ENCODE peak calls at places on chromosomes 13 and 19, in eight cellular contexts. Y is HCT116, B is OCI-LY7, G is GM23338, C is hepatocyte, X is PC-3, J is SK-N-SH, O is GM23248. E is an unnamed sample.
A peak's percentile ranks its signal among the peaks of the same experiment; 100 is the strongest.

GRCh38 chr13:48251616-48252081 is 18.6 kb downstream of the ITM2B start:
- DNase-seq in Y (no peak), B (no peak), G (no peak), C (no peak), X (no peak), J (no peak), O (peak; percentile 76), E (no peak)

GRCh38 chr13:28497143-28497876 is 2.4 kb upstream of the FLT1 start:
- DNase-seq in Y (no peak), B (no peak), G (no peak), C (no peak), X (no peak), J (no peak), O (no peak), E (no peak)

GRCh38 chr19:32896516-32897214 is 27.1 kb upstream of the SLC7A9 start:
- DNase-seq in Y (no peak), B (no peak), G (no peak), C (no peak), X (no peak), J (no peak), O (no peak), E (no peak)

GRCh38 chr13:23146811-23147245 is 34.0 kb upstream of the SGCG start:
- DNase-seq in Y (no peak), B (no peak), G (no peak), C (no peak), X (no peak), J (no peak), O (peak; percentile 15), E (no peak)

GRCh38 chr19:4119763-4120162 is 4.2 kb downstream of the MAP2K2 start:
- DNase-seq in Y (no peak), B (no peak), G (no peak), C (no peak), X (no peak), J (peak; percentile 5), O (no peak), E (no peak)

GRCh38 chr13:72458701-72459100 is 268.7 kb downstream of the MZT1 start:
- DNase-seq in Y (no peak), B (no peak), G (peak; percentile 25), C (no peak), X (peak; percentile 27), J (no peak), O (no peak), E (peak; percentile 38)

GRCh38 chr19:49861541-49862410 is 5.6 kb downstream of the PNKP start:
- DNase-seq in Y (no peak), B (no peak), G (no peak), C (no peak), X (no peak), J (no peak), O (no peak), E (no peak)

GRCh38 chr13:97978661-97979450 is 25.4 kb downstream of the IPO5 start:
- DNase-seq in Y (no peak), B (no peak), G (peak; percentile 66), C (no peak), X (peak; percentile 44), J (no peak), O (peak; percentile 64), E (peak; percentile 85)

GRCh38 chr19:27865927-27866777 is 1346.8 kb downstream of the UQCRFS1 start:
- DNase-seq in Y (no peak), B (no peak), G (no peak), C (no peak), X (no peak), J (no peak), O (no peak), E (no peak)

GRCh38 chr19:32066056-32066455 is 279.4 kb upstream of the ZNF507 start:
- DNase-seq in Y (no peak), B (no peak), G (no peak), C (no peak), X (no peak), J (no peak), O (no peak), E (no peak)

GRCh38 chr19:8302357-8302691 is 5.8 kb downstream of the CD320 start:
- DNase-seq in Y (no peak), B (no peak), G (no peak), C (no peak), X (no peak), J (no peak), O (no peak), E (no peak)

GRCh38 chr13:40692946-40693345 is 26.5 kb upstream of the FOXO1 start:
- DNase-seq in Y (no peak), B (no peak), G (no peak), C (no peak), X (peak; percentile 18), J (no peak), O (no peak), E (no peak)

GRCh38 chr19:38061294-38061693 is 154.3 kb downstream of the SIPA1L3 start:
- DNase-seq in Y (no peak), B (no peak), G (no peak), C (no peak), X (peak; percentile 71), J (no peak), O (peak; percentile 82), E (no peak)

GRCh38 chr13:59734393-59734792 is 429.3 kb downstream of the DIAPH3 start:
- DNase-seq in Y (no peak), B (peak; percentile 24), G (no peak), C (no peak), X (no peak), J (no peak), O (no peak), E (peak; percentile 44)

GRCh38 chr19:57850553-57851017 is 926 bp downstream of the ZNF587 start:
- DNase-seq in Y (no peak), B (peak; percentile 20), G (peak; percentile 86), C (peak; percentile 85), X (peak; percentile 73), J (peak; percentile 32), O (peak; percentile 63), E (peak; percentile 56)

GRCh38 chr13:44300895-44301638 is 72.6 kb upstream of the SERP2 start:
- DNase-seq in Y (peak; percentile 36), B (no peak), G (no peak), C (no peak), X (peak; percentile 89), J (no peak), O (peak; percentile 59), E (no peak)

GRCh38 chr19:50416034-50416814 is 2.5 kb upstream of the SPIB start:
- DNase-seq in Y (no peak), B (peak; percentile 38), G (peak; percentile 34), C (peak; percentile 6), X (no peak), J (no peak), O (no peak), E (no peak)

GRCh38 chr19:15149704-15150103 is 42.5 kb downstream of the SYDE1 start:
- DNase-seq in Y (no peak), B (no peak), G (no peak), C (no peak), X (no peak), J (no peak), O (no peak), E (no peak)

GRCh38 chr13:79090552-79091159 is 315.4 kb downstream of the RBM26 start:
- DNase-seq in Y (no peak), B (no peak), G (peak; percentile 23), C (no peak), X (no peak), J (no peak), O (no peak), E (no peak)

GRCh38 chr19:28500982-28501633 is 711.8 kb downstream of the UQCRFS1 start:
- DNase-seq in Y (no peak), B (no peak), G (no peak), C (no peak), X (no peak), J (no peak), O (no peak), E (no peak)

GRCh38 chr13:113831061-113831460 is 32.8 kb downstream of the GAS6 start:
- DNase-seq in Y (no peak), B (no peak), G (no peak), C (no peak), X (no peak), J (no peak), O (no peak), E (no peak)

DNA sequence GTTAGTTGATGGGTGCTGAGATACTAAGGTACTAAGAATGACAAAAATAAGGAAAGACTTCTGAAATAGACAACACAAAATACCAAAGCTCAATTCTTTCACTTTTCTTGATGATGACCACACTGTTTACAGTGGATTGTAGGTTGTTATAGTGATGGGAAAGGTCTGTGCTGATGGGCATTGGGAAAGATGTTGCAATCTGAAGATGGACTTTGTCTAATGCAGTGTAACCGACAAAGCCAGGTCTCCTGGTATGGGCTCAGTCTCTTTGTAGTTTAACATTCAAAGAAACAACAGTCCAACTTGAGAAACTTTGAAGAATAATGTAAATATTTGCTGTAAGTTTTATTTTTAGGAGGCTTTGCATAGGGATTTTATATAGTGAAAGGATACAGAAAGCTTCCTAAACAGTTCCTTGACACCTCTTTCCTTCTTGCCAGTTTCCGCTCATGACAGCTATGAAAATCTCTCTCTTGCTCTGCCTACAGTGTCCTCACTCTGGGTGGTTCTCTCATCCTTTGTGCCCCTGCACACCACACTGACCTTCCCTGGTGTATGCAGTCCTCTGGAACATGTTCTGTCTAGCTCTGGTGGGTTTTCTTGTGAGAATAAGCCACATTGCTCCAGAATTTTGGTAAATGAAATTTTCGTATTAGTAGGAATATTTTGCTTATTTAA is 172.2 kb downstream of the KCNRG start:
- DNase-seq in Y (no peak), B (no peak), G (no peak), C (peak; percentile 51), X (no peak), J (no peak), O (no peak), E (no peak)
- TF ChIP-seq EZH2phosphoT487 in Y (no peak), B (no peak), G (no peak), C (no peak), X (no peak), J (no peak), O (no peak), E (no peak)

GRCh38 chr19:1400281-1401137 is 833 bp downstream of the GAMT start:
- DNase-seq in Y (no peak), B (no peak), G (no peak), C (peak; percentile 82), X (no peak), J (peak; percentile 82), O (peak; percentile 64), E (peak; percentile 40)
- TF ChIP-seq EZH2phosphoT487 in Y (no peak), B (no peak), G (no peak), C (no peak), X (no peak), J (no peak), O (no peak), E (no peak)

DNA sequence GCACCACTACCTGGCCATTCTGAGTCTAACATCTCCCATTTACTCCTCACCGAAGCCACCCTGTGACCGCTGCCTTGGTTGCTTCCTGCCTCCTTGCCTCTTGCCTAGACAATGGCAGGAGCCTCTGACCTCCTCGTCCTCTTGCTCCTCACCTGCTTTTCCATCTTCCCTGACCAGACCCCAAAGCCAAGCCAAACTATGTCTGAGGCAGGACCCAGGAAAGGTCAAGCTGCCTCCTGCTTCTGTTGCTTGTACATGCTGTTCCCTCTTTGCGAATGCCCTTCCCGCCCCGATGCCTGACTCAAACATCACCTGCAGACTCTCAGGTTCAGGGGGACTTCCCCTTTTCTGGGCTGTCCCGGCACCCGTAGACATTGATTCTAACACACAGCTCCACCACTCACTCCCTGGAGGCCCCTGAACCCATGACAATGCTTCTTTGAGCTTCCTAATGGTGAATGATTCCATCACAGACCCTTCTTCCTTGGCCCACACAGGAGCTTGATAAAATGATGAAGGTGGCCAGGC is 60.8 kb downstream of the F2RL3 start:
- DNase-seq in Y (no peak), B (no peak), G (no peak), C (no peak), X (no peak), J (no peak), O (no peak), E (no peak)
- TF ChIP-seq EZH2phosphoT487 in Y (no peak), B (no peak), G (no peak), C (no peak), X (no peak), J (no peak), O (no peak), E (no peak)

GRCh38 chr19:620166-620862 is 13.0 kb downstream of the POLRMT start:
- DNase-seq in Y (no peak), B (no peak), G (no peak), C (no peak), X (no peak), J (no peak), O (no peak), E (no peak)
- TF ChIP-seq EZH2phosphoT487 in Y (no peak), B (no peak), G (no peak), C (no peak), X (no peak), J (no peak), O (no peak), E (no peak)

E was measured in neural progenitor cell.